ENCODE peak calls at places on chromosomes 1 and 21, in seven cellular contexts. One of them, this sample, is unnamed. For H3K27me3 and H3K4me1, the result is how much of the 10 kb centered on the place peaks cover.

GRCh38 chr21:38766987-38767722 is 38.6 kb upstream of the ETS2 start:
- DNase-seq in HCT116: no peak
- DNase-seq in lower lobe of right lung: peak
- DNase-seq in upper lobe of right lung: peak
- DNase-seq in adrenal gland: no peak
- DNase-seq in heart right ventricle: no peak
- DNase-seq in tibial nerve: no peak
- DNase-seq in this sample: peak

GRCh38 chr1:179493323-179493722 is 82.4 kb downstream of the NPHS2 start:
- DNase-seq in adrenal gland: no peak
- DNase-seq in HCT116: no peak
- DNase-seq in heart right ventricle: no peak
- DNase-seq in upper lobe of right lung: no peak
- DNase-seq in tibial nerve: no peak
- DNase-seq in lower lobe of right lung: no peak
- DNase-seq in this sample: no peak

GRCh38 chr21:26089730-26090129 is 80.8 kb downstream of the APP start:
- DNase-seq in heart right ventricle: no peak
- DNase-seq in adrenal gland: no peak
- DNase-seq in upper lobe of right lung: no peak
- DNase-seq in tibial nerve: no peak
- DNase-seq in lower lobe of right lung: no peak
- DNase-seq in HCT116: no peak
- DNase-seq in this sample: no peak

GRCh38 chr1:24117722-24118409 is 5.9 kb upstream of the MYOM3 start:
- DNase-seq in adrenal gland: no peak
- DNase-seq in heart right ventricle: no peak
- DNase-seq in upper lobe of right lung: peak
- DNase-seq in lower lobe of right lung: peak
- DNase-seq in HCT116: peak
- DNase-seq in tibial nerve: no peak
- DNase-seq in this sample: no peak

GRCh38 chr1:3628445-3628844 is 3.6 kb downstream of the TPRG1L start:
- DNase-seq in upper lobe of right lung: no peak
- DNase-seq in heart right ventricle: no peak
- DNase-seq in lower lobe of right lung: peak
- DNase-seq in adrenal gland: no peak
- DNase-seq in tibial nerve: no peak
- DNase-seq in HCT116: no peak
- DNase-seq in this sample: no peak

GRCh38 chr21:27647401-27647800 is 680.5 kb upstream of the ADAMTS5 start:
- DNase-seq in upper lobe of right lung: no peak
- DNase-seq in heart right ventricle: no peak
- DNase-seq in HCT116: no peak
- DNase-seq in tibial nerve: no peak
- DNase-seq in lower lobe of right lung: no peak
- DNase-seq in adrenal gland: no peak
- DNase-seq in this sample: no peak

GRCh38 chr1:200934676-200935245 is 40.1 kb downstream of the INAVA start:
- DNase-seq in lower lobe of right lung: no peak
- DNase-seq in heart right ventricle: no peak
- DNase-seq in tibial nerve: no peak
- DNase-seq in HCT116: no peak
- DNase-seq in upper lobe of right lung: no peak
- DNase-seq in adrenal gland: no peak
- DNase-seq in this sample: no peak

GRCh38 chr21:38938343-38938742 is 132.6 kb downstream of the ETS2 start:
- DNase-seq in adrenal gland: no peak
- DNase-seq in lower lobe of right lung: no peak
- DNase-seq in HCT116: no peak
- DNase-seq in tibial nerve: no peak
- DNase-seq in heart right ventricle: no peak
- DNase-seq in upper lobe of right lung: no peak
- DNase-seq in this sample: no peak

GRCh38 chr1:119676571-119677206 is 28.6 kb upstream of the ZNF697 start:
- DNase-seq in tibial nerve: peak
- DNase-seq in adrenal gland: no peak
- DNase-seq in upper lobe of right lung: peak
- DNase-seq in heart right ventricle: no peak
- DNase-seq in HCT116: no peak
- DNase-seq in lower lobe of right lung: no peak
- DNase-seq in this sample: no peak

GRCh38 chr1:48469616-48470500 is 2.1 kb downstream of the SPATA6 start:
- DNase-seq in lower lobe of right lung: peak
- DNase-seq in HCT116: no peak
- DNase-seq in heart right ventricle: peak
- DNase-seq in tibial nerve: peak
- DNase-seq in adrenal gland: peak
- DNase-seq in upper lobe of right lung: peak
- DNase-seq in this sample: no peak

GRCh38 chr1:228101994-228102790 is 933 bp downstream of the C1orf35 start:
- DNase-seq in lower lobe of right lung: no peak
- DNase-seq in adrenal gland: peak
- DNase-seq in upper lobe of right lung: peak
- DNase-seq in HCT116: no peak
- DNase-seq in heart right ventricle: no peak
- DNase-seq in tibial nerve: no peak
- DNase-seq in this sample: peak

GRCh38 chr1:168974611-168975010 is 131.9 kb upstream of the ATP1B1 start:
- DNase-seq in HCT116: no peak
- DNase-seq in tibial nerve: no peak
- DNase-seq in heart right ventricle: no peak
- DNase-seq in upper lobe of right lung: no peak
- DNase-seq in adrenal gland: no peak
- DNase-seq in lower lobe of right lung: no peak
- DNase-seq in this sample: no peak

GRCh38 chr1:3786468-3787346 is 9.6 kb downstream of the LRRC47 start:
- DNase-seq in lower lobe of right lung: no peak
- DNase-seq in tibial nerve: no peak
- DNase-seq in HCT116: no peak
- DNase-seq in heart right ventricle: peak
- DNase-seq in adrenal gland: no peak
- DNase-seq in upper lobe of right lung: no peak
- DNase-seq in this sample: no peak

GRCh38 chr21:31509108-31510017 is 150.1 kb upstream of the SOD1 start:
- DNase-seq in heart right ventricle: no peak
- DNase-seq in lower lobe of right lung: no peak
- DNase-seq in upper lobe of right lung: no peak
- DNase-seq in HCT116: peak
- DNase-seq in adrenal gland: no peak
- DNase-seq in tibial nerve: no peak
- DNase-seq in this sample: peak

GRCh38 chr1:158454537-158454936 is 7.1 kb upstream of the OR10K1 start:
- DNase-seq in heart right ventricle: no peak
- DNase-seq in lower lobe of right lung: no peak
- DNase-seq in adrenal gland: no peak
- DNase-seq in upper lobe of right lung: no peak
- DNase-seq in tibial nerve: no peak
- DNase-seq in HCT116: no peak
- DNase-seq in this sample: no peak

GRCh38 chr1:244092293-244093264 is 41.5 kb downstream of the ZBTB18 start:
- DNase-seq in upper lobe of right lung: no peak
- DNase-seq in adrenal gland: no peak
- DNase-seq in tibial nerve: no peak
- DNase-seq in lower lobe of right lung: no peak
- DNase-seq in heart right ventricle: no peak
- DNase-seq in HCT116: no peak
- DNase-seq in this sample: no peak

GRCh38 chr1:228902781-228903572 is 167.7 kb downstream of the RHOU start:
- DNase-seq in lower lobe of right lung: peak
- DNase-seq in adrenal gland: peak
- DNase-seq in tibial nerve: peak
- DNase-seq in heart right ventricle: peak
- DNase-seq in HCT116: peak
- DNase-seq in upper lobe of right lung: no peak
- DNase-seq in this sample: no peak

GRCh38 chr1:208731976-208732821 is 488.0 kb upstream of the PLXNA2 start:
- DNase-seq in upper lobe of right lung: no peak
- DNase-seq in heart right ventricle: no peak
- DNase-seq in tibial nerve: no peak
- DNase-seq in adrenal gland: no peak
- DNase-seq in HCT116: no peak
- DNase-seq in lower lobe of right lung: no peak
- DNase-seq in this sample: no peak

GRCh38 chr1:90919190-90919719 is 102.6 kb downstream of the ZNF644 start:
- DNase-seq in tibial nerve: no peak
- DNase-seq in heart right ventricle: no peak
- DNase-seq in lower lobe of right lung: no peak
- DNase-seq in upper lobe of right lung: no peak
- DNase-seq in HCT116: no peak
- DNase-seq in adrenal gland: no peak
- DNase-seq in this sample: no peak

GRCh38 chr1:16727190-16728111 is 12.9 kb upstream of the RNU1-4 start:
- DNase-seq in HCT116: peak
- DNase-seq in lower lobe of right lung: no peak
- DNase-seq in adrenal gland: no peak
- DNase-seq in upper lobe of right lung: peak
- DNase-seq in heart right ventricle: peak
- DNase-seq in tibial nerve: peak
- DNase-seq in this sample: no peak

GRCh38 chr21:28235169-28235892 is 757.3 kb downstream of the LTN1 start:
- DNase-seq in tibial nerve: no peak
- DNase-seq in lower lobe of right lung: peak
- DNase-seq in upper lobe of right lung: no peak
- DNase-seq in HCT116: no peak
- DNase-seq in adrenal gland: no peak
- DNase-seq in heart right ventricle: peak
- DNase-seq in this sample: no peak

GRCh38 chr1:84884671-84885389 is 8.2 kb downstream of the LPAR3 start:
- DNase-seq in heart right ventricle: no peak
- DNase-seq in lower lobe of right lung: no peak
- DNase-seq in tibial nerve: no peak
- DNase-seq in upper lobe of right lung: no peak
- DNase-seq in HCT116: no peak
- DNase-seq in adrenal gland: no peak
- DNase-seq in this sample: no peak
- H3K27me3 ChIP-seq in heart right ventricle: under half
- H3K27me3 ChIP-seq in lower lobe of right lung: under half
- H3K27me3 ChIP-seq in tibial nerve: under half
- H3K27me3 ChIP-seq in upper lobe of right lung: under half
- H3K27me3 ChIP-seq in HCT116: under half
- H3K27me3 ChIP-seq in adrenal gland: under half
- H3K27me3 ChIP-seq in this sample: under half

GRCh38 chr1:230335861-230336549 is 90.1 kb downstream of the PGBD5 start:
- DNase-seq in lower lobe of right lung: no peak
- DNase-seq in HCT116: no peak
- DNase-seq in upper lobe of right lung: no peak
- DNase-seq in heart right ventricle: no peak
- DNase-seq in tibial nerve: no peak
- DNase-seq in adrenal gland: no peak
- DNase-seq in this sample: no peak

GRCh38 chr1:230330157-230330556 is 96.0 kb downstream of the PGBD5 start:
- DNase-seq in lower lobe of right lung: no peak
- DNase-seq in upper lobe of right lung: no peak
- DNase-seq in heart right ventricle: no peak
- DNase-seq in HCT116: no peak
- DNase-seq in tibial nerve: no peak
- DNase-seq in adrenal gland: no peak
- DNase-seq in this sample: no peak

GRCh38 chr1:230333590-230334446 is 92.3 kb downstream of the PGBD5 start:
- DNase-seq in adrenal gland: no peak
- DNase-seq in tibial nerve: no peak
- DNase-seq in upper lobe of right lung: no peak
- DNase-seq in lower lobe of right lung: no peak
- DNase-seq in HCT116: no peak
- DNase-seq in heart right ventricle: no peak
- DNase-seq in this sample: no peak

GRCh38 chr1:230334447-230334837 is 91.7 kb downstream of the PGBD5 start:
- DNase-seq in tibial nerve: no peak
- DNase-seq in HCT116: no peak
- DNase-seq in heart right ventricle: no peak
- DNase-seq in lower lobe of right lung: no peak
- DNase-seq in adrenal gland: no peak
- DNase-seq in upper lobe of right lung: no peak
- DNase-seq in this sample: no peak

DNA sequence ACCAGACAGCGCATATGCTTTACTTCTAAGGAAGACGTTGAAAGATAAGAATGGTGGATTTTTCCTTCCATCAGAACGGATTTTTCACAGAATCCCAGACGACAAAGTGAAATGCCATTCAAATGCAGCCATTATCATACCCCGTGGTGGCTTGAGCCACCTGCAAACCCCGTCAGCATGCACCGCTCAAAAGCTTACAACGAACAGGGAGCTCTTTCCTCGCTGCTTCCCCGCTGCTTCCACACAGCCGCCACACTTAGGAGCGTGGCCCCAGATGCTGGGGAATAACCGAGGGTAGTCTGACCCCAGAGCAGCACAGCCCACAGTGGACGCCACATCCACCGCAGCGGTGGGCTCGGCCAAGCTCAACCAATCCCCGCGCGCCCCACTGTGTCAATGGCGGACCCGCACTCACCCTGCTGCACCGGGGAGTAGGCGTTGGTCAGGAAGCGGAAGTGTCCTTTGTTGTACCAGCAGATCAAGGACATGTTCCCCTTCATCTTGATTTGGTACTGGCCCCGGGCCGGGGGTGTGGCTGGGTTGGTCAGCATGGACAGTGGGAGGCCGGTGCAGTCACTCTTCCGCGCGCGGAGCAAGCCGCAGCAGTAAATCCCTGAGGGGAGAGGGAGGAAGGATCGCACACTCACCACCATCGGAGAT is 93.6 kb downstream of the PGBD5 start:
- DNase-seq in lower lobe of right lung: no peak
- DNase-seq in adrenal gland: no peak
- DNase-seq in heart right ventricle: no peak
- DNase-seq in HCT116: no peak
- DNase-seq in tibial nerve: no peak
- DNase-seq in upper lobe of right lung: no peak
- DNase-seq in this sample: no peak
- H3K27ac ChIP-seq in lower lobe of right lung: no peak
- H3K27ac ChIP-seq in adrenal gland: no peak
- H3K27ac ChIP-seq in heart right ventricle: no peak
- H3K27ac ChIP-seq in HCT116: no peak
- H3K27ac ChIP-seq in tibial nerve: no peak
- H3K27ac ChIP-seq in upper lobe of right lung: no peak
- H3K27ac ChIP-seq in this sample: no peak

DNA sequence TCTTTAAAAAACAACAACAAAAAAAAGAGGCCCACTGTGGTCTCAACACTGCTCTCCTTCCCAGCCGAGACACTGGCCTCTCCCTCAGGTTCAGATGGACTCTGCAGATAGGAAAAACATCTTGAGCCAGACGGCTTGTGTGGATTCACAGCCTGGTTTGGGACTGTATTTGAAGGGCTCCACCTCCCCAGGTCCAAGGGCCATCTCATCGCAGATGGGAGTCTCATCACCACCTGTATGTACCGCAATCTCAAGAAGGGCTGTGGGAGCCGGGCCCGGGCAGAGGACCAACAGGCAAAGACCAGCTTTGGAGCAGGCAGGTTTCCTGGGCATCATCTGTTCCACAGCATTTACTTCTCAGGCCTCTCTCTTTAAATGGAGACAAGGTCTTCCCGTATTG is 10.3 kb downstream of the ZBTB48 start:
- DNase-seq in adrenal gland: no peak
- DNase-seq in upper lobe of right lung: no peak
- DNase-seq in HCT116: no peak
- DNase-seq in tibial nerve: no peak
- DNase-seq in heart right ventricle: no peak
- DNase-seq in lower lobe of right lung: no peak
- DNase-seq in this sample: no peak
- H3K4me1 ChIP-seq in adrenal gland: under half
- H3K4me1 ChIP-seq in upper lobe of right lung: under half
- H3K4me1 ChIP-seq in HCT116: under half
- H3K4me1 ChIP-seq in tibial nerve: under half
- H3K4me1 ChIP-seq in heart right ventricle: half or more
- H3K4me1 ChIP-seq in lower lobe of right lung: under half
- H3K4me1 ChIP-seq in this sample: under half

GRCh38 chr1:5432436-5432835 is 559.8 kb downstream of the NPHP4 start:
- DNase-seq in heart right ventricle: no peak
- DNase-seq in lower lobe of right lung: no peak
- DNase-seq in HCT116: no peak
- DNase-seq in adrenal gland: no peak
- DNase-seq in upper lobe of right lung: no peak
- DNase-seq in tibial nerve: no peak
- DNase-seq in this sample: no peak
- H3K27me3 ChIP-seq in heart right ventricle: under half
- H3K27me3 ChIP-seq in lower lobe of right lung: under half
- H3K27me3 ChIP-seq in HCT116: under half
- H3K27me3 ChIP-seq in adrenal gland: under half
- H3K27me3 ChIP-seq in upper lobe of right lung: under half
- H3K27me3 ChIP-seq in tibial nerve: under half
- H3K27me3 ChIP-seq in this sample: under half